ENCODE peak calls at places on chromosomes 1 and 21, in six cellular contexts. One of them, this sample, is unnamed.

GRCh38 chr1:198681831-198682756 is 43.3 kb downstream of the PTPRC start:
- DNase-seq in fibroblast of lung: peak; percentile 98
- DNase-seq in neuronal stem cell: peak; percentile 33
- DNase-seq in CD8-positive, alpha-beta memory T cell: peak; percentile 64
- DNase-seq in IMR-90: peak; percentile 93
- DNase-seq in tibial artery: peak; percentile 58
- DNase-seq in this sample: peak; percentile 83

GRCh38 chr1:10744654-10745238 is 51.7 kb downstream of the CASZ1 start:
- DNase-seq in fibroblast of lung: no peak
- DNase-seq in neuronal stem cell: no peak
- DNase-seq in CD8-positive, alpha-beta memory T cell: no peak
- DNase-seq in IMR-90: no peak
- DNase-seq in tibial artery: no peak
- DNase-seq in this sample: no peak

GRCh38 chr1:59179673-59180072 is 117.2 kb upstream of the FGGY start:
- DNase-seq in fibroblast of lung: no peak
- DNase-seq in neuronal stem cell: no peak
- DNase-seq in CD8-positive, alpha-beta memory T cell: no peak
- DNase-seq in IMR-90: peak; percentile 29
- DNase-seq in tibial artery: no peak
- DNase-seq in this sample: no peak

GRCh38 chr1:182206628-182207239 is 145.2 kb upstream of the ZNF648 start:
- DNase-seq in fibroblast of lung: no peak
- DNase-seq in neuronal stem cell: no peak
- DNase-seq in CD8-positive, alpha-beta memory T cell: no peak
- DNase-seq in IMR-90: no peak
- DNase-seq in tibial artery: peak; percentile 83
- DNase-seq in this sample: peak; percentile 75

GRCh38 chr1:99069146-99069545 is 64.5 kb upstream of the PLPPR5 start:
- DNase-seq in fibroblast of lung: no peak
- DNase-seq in neuronal stem cell: no peak
- DNase-seq in CD8-positive, alpha-beta memory T cell: no peak
- DNase-seq in IMR-90: no peak
- DNase-seq in tibial artery: no peak
- DNase-seq in this sample: no peak

GRCh38 chr1:55334140-55334539 is 119.0 kb upstream of the USP24 start:
- DNase-seq in fibroblast of lung: peak; percentile 20
- DNase-seq in neuronal stem cell: no peak
- DNase-seq in CD8-positive, alpha-beta memory T cell: no peak
- DNase-seq in IMR-90: no peak
- DNase-seq in tibial artery: no peak
- DNase-seq in this sample: no peak

GRCh38 chr1:12601690-12602632 is 16.0 kb downstream of the DHRS3 start:
- DNase-seq in fibroblast of lung: peak; percentile 93
- DNase-seq in neuronal stem cell: no peak
- DNase-seq in CD8-positive, alpha-beta memory T cell: no peak
- DNase-seq in IMR-90: peak; percentile 97
- DNase-seq in tibial artery: peak; percentile 72
- DNase-seq in this sample: peak; percentile 86

GRCh38 chr1:90193116-90193515 is 198.2 kb downstream of the ZNF326 start:
- DNase-seq in fibroblast of lung: no peak
- DNase-seq in neuronal stem cell: no peak
- DNase-seq in CD8-positive, alpha-beta memory T cell: no peak
- DNase-seq in IMR-90: no peak
- DNase-seq in tibial artery: no peak
- DNase-seq in this sample: no peak

GRCh38 chr1:17201201-17202021 is 3.5 kb upstream of the PADI1 start:
- DNase-seq in fibroblast of lung: peak; percentile 27
- DNase-seq in neuronal stem cell: no peak
- DNase-seq in CD8-positive, alpha-beta memory T cell: no peak
- DNase-seq in IMR-90: no peak
- DNase-seq in tibial artery: no peak
- DNase-seq in this sample: peak; percentile 33

GRCh38 chr21:42406201-42406601 is 2.5 kb downstream of the UBASH3A start:
- DNase-seq in fibroblast of lung: no peak
- DNase-seq in neuronal stem cell: no peak
- DNase-seq in CD8-positive, alpha-beta memory T cell: no peak
- DNase-seq in IMR-90: no peak
- DNase-seq in tibial artery: no peak
- DNase-seq in this sample: peak; percentile 68

GRCh38 chr1:35675773-35676172 is 34.4 kb upstream of the PSMB2 start:
- DNase-seq in fibroblast of lung: peak; percentile 46
- DNase-seq in neuronal stem cell: no peak
- DNase-seq in CD8-positive, alpha-beta memory T cell: no peak
- DNase-seq in IMR-90: peak; percentile 7
- DNase-seq in tibial artery: no peak
- DNase-seq in this sample: no peak

GRCh38 chr1:27666294-27666693 is 5.7 kb downstream of the IFI6 start:
- DNase-seq in fibroblast of lung: no peak
- DNase-seq in neuronal stem cell: no peak
- DNase-seq in CD8-positive, alpha-beta memory T cell: no peak
- DNase-seq in IMR-90: no peak
- DNase-seq in tibial artery: no peak
- DNase-seq in this sample: no peak

GRCh38 chr1:111878649-111879048 is 110.8 kb downstream of the KCND3 start:
- DNase-seq in fibroblast of lung: no peak
- DNase-seq in neuronal stem cell: no peak
- DNase-seq in CD8-positive, alpha-beta memory T cell: no peak
- DNase-seq in IMR-90: no peak
- DNase-seq in tibial artery: no peak
- DNase-seq in this sample: no peak

GRCh38 chr1:212186427-212187207 is 98.6 kb upstream of the PPP2R5A start:
- DNase-seq in fibroblast of lung: no peak
- DNase-seq in neuronal stem cell: no peak
- DNase-seq in CD8-positive, alpha-beta memory T cell: no peak
- DNase-seq in IMR-90: no peak
- DNase-seq in tibial artery: no peak
- DNase-seq in this sample: no peak

GRCh38 chr1:71667224-71667623 is 586.4 kb upstream of the ZRANB2 start:
- DNase-seq in fibroblast of lung: peak; percentile 31
- DNase-seq in neuronal stem cell: no peak
- DNase-seq in CD8-positive, alpha-beta memory T cell: no peak
- DNase-seq in IMR-90: peak; percentile 25
- DNase-seq in tibial artery: no peak
- DNase-seq in this sample: no peak

GRCh38 chr1:21966247-21967000 is 10.4 kb upstream of the CELA3B start:
- DNase-seq in fibroblast of lung: peak; percentile 66
- DNase-seq in neuronal stem cell: no peak
- DNase-seq in CD8-positive, alpha-beta memory T cell: no peak
- DNase-seq in IMR-90: peak; percentile 77
- DNase-seq in tibial artery: no peak
- DNase-seq in this sample: peak; percentile 57

GRCh38 chr1:207605444-207606361 is 39.2 kb upstream of the CR1L start:
- DNase-seq in fibroblast of lung: no peak
- DNase-seq in neuronal stem cell: no peak
- DNase-seq in CD8-positive, alpha-beta memory T cell: no peak
- DNase-seq in IMR-90: no peak
- DNase-seq in tibial artery: no peak
- DNase-seq in this sample: no peak

GRCh38 chr21:43645414-43645891 is 13.8 kb downstream of the HSF2BP start:
- DNase-seq in fibroblast of lung: peak; percentile 78
- DNase-seq in neuronal stem cell: peak; percentile 38
- DNase-seq in CD8-positive, alpha-beta memory T cell: no peak
- DNase-seq in IMR-90: peak; percentile 82
- DNase-seq in tibial artery: peak; percentile 72
- DNase-seq in this sample: peak; percentile 70

DNA sequence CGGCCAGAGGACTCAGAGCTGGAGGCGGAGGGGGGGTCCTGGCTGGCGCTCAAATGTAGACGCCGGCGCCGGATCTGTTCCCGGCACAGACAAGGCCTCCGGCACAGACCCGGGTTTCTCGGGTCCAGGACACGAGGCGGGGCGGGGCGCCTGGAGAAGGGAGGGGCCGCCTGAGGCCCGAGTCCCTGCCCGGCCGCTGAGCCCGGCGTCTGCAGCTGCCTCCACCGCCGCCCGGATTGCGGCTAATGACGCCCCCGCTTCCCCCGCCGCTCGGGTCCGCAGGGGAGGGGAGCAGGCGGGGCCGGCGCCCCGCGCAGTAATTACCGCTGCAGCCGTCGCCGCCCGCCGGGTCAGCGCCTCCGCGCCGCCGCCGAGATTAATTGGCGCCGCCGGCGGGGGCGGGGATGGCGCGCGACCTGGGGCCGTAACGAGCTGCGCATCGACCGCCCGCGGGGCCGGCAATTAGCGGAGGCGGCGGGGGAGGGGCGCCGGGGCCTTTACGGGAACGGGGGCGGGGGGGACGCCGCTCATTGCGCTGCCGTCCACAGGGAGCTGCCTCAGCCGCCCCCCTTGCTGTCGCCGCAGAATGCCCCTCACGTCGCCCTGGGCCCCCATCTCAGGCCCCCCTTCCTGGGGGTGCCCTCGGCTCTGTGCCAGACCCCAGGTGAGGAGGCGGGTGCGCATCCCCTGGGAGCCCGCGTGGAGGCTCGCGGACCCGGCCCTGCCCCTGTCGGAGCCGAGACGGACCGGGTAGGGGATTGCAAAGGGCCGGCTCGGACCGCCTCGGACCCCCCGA is 17.3 kb downstream of the NOC2L start:
- DNase-seq in fibroblast of lung: peak; percentile 90
- DNase-seq in neuronal stem cell: peak; percentile 77
- DNase-seq in CD8-positive, alpha-beta memory T cell: no peak
- DNase-seq in IMR-90: peak; percentile 51
- DNase-seq in tibial artery: peak; percentile 71
- DNase-seq in this sample: peak; percentile 94
- H3K36me3 ChIP-seq in fibroblast of lung: peaks cover 7% of the 10 kb centered on the region
- H3K36me3 ChIP-seq in neuronal stem cell: peaks cover 25% of the 10 kb centered on the region
- H3K36me3 ChIP-seq in CD8-positive, alpha-beta memory T cell: no peaks in the 10 kb centered on the region
- H3K36me3 ChIP-seq in IMR-90: peaks cover 16% of the 10 kb centered on the region
- H3K36me3 ChIP-seq in tibial artery: peaks cover 18% of the 10 kb centered on the region
- H3K36me3 ChIP-seq in this sample: no peaks in the 10 kb centered on the region

GRCh38 chr21:37057614-37058013 is 15.3 kb downstream of the PIGP start:
- DNase-seq in fibroblast of lung: no peak
- DNase-seq in neuronal stem cell: no peak
- DNase-seq in CD8-positive, alpha-beta memory T cell: no peak
- DNase-seq in IMR-90: no peak
- DNase-seq in tibial artery: no peak
- DNase-seq in this sample: no peak
- H3K4me1 ChIP-seq in fibroblast of lung: peaks cover 9% of the 10 kb centered on the region
- H3K4me1 ChIP-seq in neuronal stem cell: peaks cover 32% of the 10 kb centered on the region
- H3K4me1 ChIP-seq in CD8-positive, alpha-beta memory T cell: no peaks in the 10 kb centered on the region
- H3K4me1 ChIP-seq in IMR-90: peaks cover 12% of the 10 kb centered on the region
- H3K4me1 ChIP-seq in tibial artery: peaks cover 6% of the 10 kb centered on the region
- H3K4me1 ChIP-seq in this sample: no peaks in the 10 kb centered on the region

GRCh38 chr1:88787023-88787903 is 103.2 kb downstream of the PKN2 start:
- DNase-seq in fibroblast of lung: no peak
- DNase-seq in neuronal stem cell: no peak
- DNase-seq in CD8-positive, alpha-beta memory T cell: no peak
- DNase-seq in IMR-90: no peak
- DNase-seq in tibial artery: no peak
- DNase-seq in this sample: no peak
- H3K36me3 ChIP-seq in fibroblast of lung: no peaks in the 10 kb centered on the region
- H3K36me3 ChIP-seq in neuronal stem cell: peaks cover 97% of the 10 kb centered on the region
- H3K36me3 ChIP-seq in CD8-positive, alpha-beta memory T cell: peaks cover 7% of the 10 kb centered on the region
- H3K36me3 ChIP-seq in IMR-90: peaks cover 7% of the 10 kb centered on the region
- H3K36me3 ChIP-seq in tibial artery: peaks cover 32% of the 10 kb centered on the region
- H3K36me3 ChIP-seq in this sample: peaks cover 2% of the 10 kb centered on the region

GRCh38 chr1:201502511-201502857 is 4.4 kb downstream of the CSRP1 start:
- DNase-seq in fibroblast of lung: no peak
- DNase-seq in neuronal stem cell: no peak
- DNase-seq in CD8-positive, alpha-beta memory T cell: no peak
- DNase-seq in IMR-90: no peak
- DNase-seq in tibial artery: no peak
- DNase-seq in this sample: no peak
- H3K4me1 ChIP-seq in fibroblast of lung: peaks cover 29% of the 10 kb centered on the region
- H3K4me1 ChIP-seq in neuronal stem cell: peaks cover 52% of the 10 kb centered on the region
- H3K4me1 ChIP-seq in CD8-positive, alpha-beta memory T cell: peaks cover 20% of the 10 kb centered on the region
- H3K4me1 ChIP-seq in IMR-90: peaks cover 46% of the 10 kb centered on the region
- H3K4me1 ChIP-seq in tibial artery: peaks cover 73% of the 10 kb centered on the region
- H3K4me1 ChIP-seq in this sample: peaks cover 2% of the 10 kb centered on the region

GRCh38 chr1:33015216-33015615 is 21.5 kb downstream of the AK2 start:
- DNase-seq in fibroblast of lung: no peak
- DNase-seq in neuronal stem cell: no peak
- DNase-seq in CD8-positive, alpha-beta memory T cell: no peak
- DNase-seq in IMR-90: no peak
- DNase-seq in tibial artery: no peak
- DNase-seq in this sample: no peak
- H3K36me3 ChIP-seq in fibroblast of lung: peaks cover 12% of the 10 kb centered on the region
- H3K36me3 ChIP-seq in neuronal stem cell: peaks cover 85% of the 10 kb centered on the region
- H3K36me3 ChIP-seq in CD8-positive, alpha-beta memory T cell: peaks cover 61% of the 10 kb centered on the region
- H3K36me3 ChIP-seq in IMR-90: peaks cover 44% of the 10 kb centered on the region
- H3K36me3 ChIP-seq in tibial artery: peaks cover 54% of the 10 kb centered on the region
- H3K36me3 ChIP-seq in this sample: peaks cover 10% of the 10 kb centered on the region

This sample was measured in aorta.